ENCODE peak calls at places on chromosomes 16 and 17, in ten cellular contexts. F is coronary artery, S is neural progenitor cell, D is heart right ventricle, E is breast epithelium, T is bronchial epithelial cell, Y is GM13976, A is WTC11, G is transverse colon, C is uterus. U is an unnamed sample.

GRCh38 chr16:85820604-85821372 is 21.3 kb downstream of the COX4I1 start:
- DNase-seq in A (no peak), Y (no peak), G (no peak), F (no peak), D (no peak), S (no peak), E (no peak), T (peak), C (no peak), U (no peak)

GRCh38 chr17:78441271-78441986 is 63.0 kb downstream of the PGS1 start:
- DNase-seq in F (no peak), S (no peak), D (no peak), G (no peak), Y (no peak), T (peak), C (no peak), E (no peak), A (no peak), U (no peak)

GRCh38 chr16:77758046-77758445 is 30.3 kb upstream of the VAT1L start:
- DNase-seq in F (no peak), Y (no peak), C (no peak), D (no peak), A (no peak), S (no peak), G (no peak), E (no peak), T (no peak), U (no peak)

GRCh38 chr17:8304181-8304910 is 5.7 kb upstream of the ARHGEF15 start:
- DNase-seq in G (no peak), T (no peak), F (no peak), A (no peak), E (no peak), D (no peak), C (no peak), S (no peak), Y (no peak), U (no peak)

GRCh38 chr16:2826591-2827480 is 3.3 kb upstream of the ZG16B start:
- DNase-seq in E (no peak), T (no peak), S (no peak), C (no peak), G (peak), F (no peak), D (no peak), A (no peak), Y (no peak), U (no peak)

GRCh38 chr17:40452921-40453378 is 9.7 kb downstream of the IGFBP4 start:
- DNase-seq in F (no peak), A (no peak), E (no peak), Y (no peak), T (peak), S (no peak), D (no peak), G (no peak), C (no peak), U (no peak)

GRCh38 chr16:23424292-23424958 is 28.6 kb downstream of the COG7 start:
- DNase-seq in F (no peak), C (no peak), T (peak), G (peak), D (no peak), S (no peak), E (peak), Y (no peak), A (no peak), U (peak)

GRCh38 chr17:59848778-59849177 is 44.0 kb downstream of the TUBD1 start:
- DNase-seq in C (peak), S (no peak), D (no peak), F (no peak), Y (no peak), E (no peak), T (no peak), A (no peak), G (peak), U (peak)

GRCh38 chr16:79839851-79840321 is 239.3 kb upstream of the MAF start:
- DNase-seq in C (no peak), E (peak), T (no peak), G (no peak), S (no peak), A (no peak), F (no peak), D (peak), Y (no peak), U (no peak)

DNA sequence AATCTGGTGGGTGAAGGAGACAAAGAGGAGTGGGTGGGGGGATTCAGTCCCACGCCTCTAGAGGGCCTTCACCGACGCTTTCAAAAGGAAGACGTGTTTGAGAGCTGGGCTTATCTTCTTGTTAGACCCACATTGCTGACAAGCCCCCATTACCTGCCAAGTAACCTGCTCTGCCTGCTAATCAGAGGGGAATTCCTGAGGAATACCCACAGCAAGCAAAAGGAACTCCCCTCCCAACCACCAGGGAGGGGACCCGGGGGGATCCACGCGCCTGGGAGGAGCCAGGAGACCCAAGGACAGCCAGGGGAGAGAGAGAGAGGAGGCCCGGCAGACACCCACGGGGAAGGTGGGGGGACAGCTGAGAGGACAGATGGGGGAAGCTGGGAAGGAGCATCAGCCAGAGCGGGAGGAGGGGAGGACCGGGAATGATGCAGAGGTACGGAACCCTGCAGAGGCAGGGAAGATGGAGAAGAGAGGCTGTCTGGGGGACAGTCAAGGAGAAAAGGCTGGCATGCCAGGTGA is 986 bp downstream of the MTMR4 start:
- DNase-seq in D (no peak), G (no peak), A (no peak), S (peak), E (no peak), C (no peak), T (no peak), F (no peak), Y (peak), U (no peak)
- TF ChIP-seq CTCF in D (no peak), G (no peak), A (no peak), S (peak), E (no peak), C (no peak), T (no peak), F (no peak), Y (no peak), U (no peak)

GRCh38 chr17:44968225-44969143 is at the start of gene C1QL1:
- DNase-seq in G (peak), S (peak), E (peak), Y (peak), F (peak), A (peak), D (peak), C (peak), T (peak), U (no peak)
- TF ChIP-seq CTCF in G (peak), S (peak), E (no peak), Y (no peak), F (no peak), A (no peak), D (peak), C (no peak), T (peak), U (no peak)

DNA sequence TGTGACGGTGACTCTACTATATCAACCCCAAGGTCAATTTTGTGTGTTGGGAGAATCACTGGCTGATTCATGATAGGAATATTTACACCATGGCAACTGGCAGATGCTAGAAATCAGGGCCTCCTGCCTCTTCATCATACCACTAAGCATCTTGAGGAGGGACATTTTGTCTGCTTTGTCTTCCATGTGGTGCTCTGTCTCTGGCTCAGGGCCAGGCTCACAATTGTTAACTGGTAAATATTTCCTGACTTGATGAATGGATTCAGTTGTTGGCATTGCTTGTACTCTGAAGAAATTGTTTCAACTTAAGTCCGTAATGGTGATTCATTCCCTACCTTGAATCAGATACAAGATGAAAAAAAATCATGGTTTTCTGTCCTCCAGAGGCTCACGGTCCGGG is 292.7 kb downstream of the HAPSTR1 start:
- DNase-seq in G (no peak), F (no peak), C (no peak), A (no peak), D (no peak), Y (no peak), T (no peak), E (no peak), S (no peak), U (no peak)
- TF ChIP-seq CTCF in G (no peak), F (no peak), C (no peak), A (no peak), D (no peak), Y (no peak), T (no peak), E (no peak), S (no peak), U (no peak)

GRCh38 chr17:17008998-17009397 is 33.3 kb upstream of the MPRIP start:
- DNase-seq in Y (no peak), T (no peak), F (no peak), S (no peak), C (no peak), E (no peak), G (no peak), A (no peak), D (no peak), U (no peak)
- TF ChIP-seq CTCF in Y (no peak), T (no peak), F (no peak), S (no peak), C (no peak), E (no peak), G (no peak), A (no peak), D (no peak), U (no peak)

GRCh38 chr17:41534899-41535546 is 6.9 kb upstream of the KRT19 start:
- DNase-seq in D (no peak), S (no peak), Y (no peak), F (no peak), E (peak), G (no peak), C (no peak), T (no peak), A (no peak), U (no peak)
- TF ChIP-seq CTCF in D (no peak), S (no peak), Y (no peak), F (no peak), E (no peak), G (no peak), C (no peak), T (no peak), A (no peak), U (no peak)

GRCh38 chr16:82755570-82756282 is 129.0 kb downstream of the CDH13 start:
- DNase-seq in A (peak), E (no peak), T (no peak), D (no peak), C (no peak), G (no peak), Y (no peak), S (peak), F (no peak), U (no peak)
- TF ChIP-seq CTCF in A (no peak), E (no peak), T (no peak), D (no peak), C (no peak), G (no peak), Y (no peak), S (peak), F (no peak), U (peak)

GRCh38 chr16:67926181-67926742 is 5.4 kb downstream of the CTRL start:
- DNase-seq in E (peak), A (peak), D (no peak), S (no peak), Y (no peak), C (no peak), G (no peak), T (peak), F (no peak), U (no peak)
- TF ChIP-seq CTCF in E (peak), A (peak), D (no peak), S (peak), Y (no peak), C (no peak), G (no peak), T (peak), F (peak), U (no peak)

U was measured in kidney epithelial cell.